ENCODE peak calls at places on chromosome 13, in six cellular contexts. H is tibial artery, J is mucosa of descending colon, N is neural progenitor cell, I is uterus, B is neuronal stem cell. Q is an unnamed sample. For H3K36me3, the result is how much of the 10 kb centered on the place peaks cover.

GRCh38 chr13:67101730-67102467 is 128.2 kb downstream of the PCDH9 start:
- DNase-seq in H (no peak), J (no peak), N (no peak), I (no peak), B (no peak), Q (no peak)

GRCh38 chr13:40271931-40272775 is 394.3 kb downstream of the FOXO1 start:
- DNase-seq in H (peak), J (peak), N (no peak), I (peak), B (no peak), Q (no peak)

GRCh38 chr13:27830010-27830409 is 37.7 kb downstream of the GSX1 start:
- DNase-seq in H (no peak), J (peak), N (peak), I (no peak), B (peak), Q (peak)

GRCh38 chr13:41017744-41018582 is 1.2 kb downstream of the ELF1 start:
- DNase-seq in H (no peak), J (no peak), N (no peak), I (no peak), B (no peak), Q (no peak)

GRCh38 chr13:25067054-25067453 is 28.9 kb upstream of the PABPC3 start:
- DNase-seq in H (no peak), J (no peak), N (peak), I (no peak), B (no peak), Q (no peak)

GRCh38 chr13:24194447-24194846 is 33.9 kb downstream of the SPATA13 start:
- DNase-seq in H (no peak), J (no peak), N (no peak), I (no peak), B (no peak), Q (no peak)

GRCh38 chr13:35256459-35257148 is 219.9 kb downstream of the MAB21L1 start:
- DNase-seq in H (no peak), J (no peak), N (no peak), I (no peak), B (no peak), Q (peak)

GRCh38 chr13:74562381-74562780 is 428.2 kb upstream of the KLF12 start:
- DNase-seq in H (no peak), J (no peak), N (no peak), I (no peak), B (no peak), Q (no peak)

GRCh38 chr13:66137384-66137783 is 1092.8 kb downstream of the PCDH9 start:
- DNase-seq in H (no peak), J (no peak), N (no peak), I (no peak), B (no peak), Q (no peak)

GRCh38 chr13:60448907-60449510 is 52.0 kb downstream of the TDRD3 start:
- DNase-seq in H (no peak), J (peak), N (peak), I (no peak), B (peak), Q (no peak)

GRCh38 chr13:43446126-43446525 is 340.6 kb downstream of the ENOX1 start:
- DNase-seq in H (no peak), J (no peak), N (no peak), I (no peak), B (no peak), Q (no peak)

GRCh38 chr13:25971499-25972145 is 80.2 kb downstream of the SHISA2 start:
- DNase-seq in H (no peak), J (no peak), N (peak), I (no peak), B (no peak), Q (no peak)

GRCh38 chr13:85806553-85807175 is 7.4 kb upstream of the SLITRK6 start:
- DNase-seq in H (no peak), J (no peak), N (peak), I (no peak), B (peak), Q (no peak)

GRCh38 chr13:19658192-19658591 is 24.7 kb downstream of the MPHOSPH8 start:
- DNase-seq in H (no peak), J (no peak), N (no peak), I (no peak), B (no peak), Q (no peak)

GRCh38 chr13:50829226-50829625 is 14.3 kb downstream of the DLEU7 start:
- DNase-seq in H (no peak), J (no peak), N (no peak), I (no peak), B (no peak), Q (no peak)

GRCh38 chr13:48094404-48094780 is 512 bp downstream of the MED4 start:
- DNase-seq in H (no peak), J (no peak), N (peak), I (no peak), B (no peak), Q (no peak)

GRCh38 chr13:95335667-95336066 is 34.4 kb upstream of the ABCC4 start:
- DNase-seq in H (no peak), J (no peak), N (no peak), I (no peak), B (no peak), Q (no peak)

GRCh38 chr13:35787937-35788336 is 311.4 kb upstream of the MAB21L1 start:
- DNase-seq in H (no peak), J (no peak), N (peak), I (no peak), B (no peak), Q (no peak)

GRCh38 chr13:74554581-74555290 is 420.5 kb upstream of the KLF12 start:
- DNase-seq in H (no peak), J (no peak), N (no peak), I (no peak), B (no peak), Q (no peak)

GRCh38 chr13:40434516-40435397 is 231.7 kb downstream of the FOXO1 start:
- DNase-seq in H (no peak), J (no peak), N (no peak), I (no peak), B (no peak), Q (no peak)

GRCh38 chr13:102405499-102406079 is 3.7 kb upstream of the FGF14 start:
- DNase-seq in H (no peak), J (no peak), N (peak), I (no peak), B (peak), Q (no peak)

DNA sequence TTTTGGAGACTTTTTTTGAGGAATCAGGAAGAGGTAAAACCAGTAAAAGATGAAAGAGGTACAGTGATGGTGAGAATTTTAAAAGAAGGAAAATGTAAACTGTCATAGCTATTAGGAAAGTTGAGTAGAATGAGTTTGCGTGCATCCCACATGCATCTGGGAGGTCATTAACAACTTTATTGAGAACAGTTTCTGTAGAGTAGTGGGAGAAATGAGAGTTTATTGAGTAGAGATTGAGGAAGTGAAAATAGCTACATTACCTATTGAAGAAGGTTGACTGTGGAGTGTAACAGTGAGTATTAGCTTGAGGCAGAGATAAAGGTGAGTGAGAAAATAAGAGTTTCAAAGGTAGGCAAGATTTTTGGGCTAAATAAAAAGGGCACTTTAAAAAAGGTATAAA is 38.7 kb downstream of the BRCA2 start:
- DNase-seq in H (no peak), J (no peak), N (no peak), I (no peak), B (no peak), Q (no peak)
- H3K36me3 ChIP-seq in H (under half), J (under half), N (under half), I (under half), B (half or more), Q (under half)

DNA sequence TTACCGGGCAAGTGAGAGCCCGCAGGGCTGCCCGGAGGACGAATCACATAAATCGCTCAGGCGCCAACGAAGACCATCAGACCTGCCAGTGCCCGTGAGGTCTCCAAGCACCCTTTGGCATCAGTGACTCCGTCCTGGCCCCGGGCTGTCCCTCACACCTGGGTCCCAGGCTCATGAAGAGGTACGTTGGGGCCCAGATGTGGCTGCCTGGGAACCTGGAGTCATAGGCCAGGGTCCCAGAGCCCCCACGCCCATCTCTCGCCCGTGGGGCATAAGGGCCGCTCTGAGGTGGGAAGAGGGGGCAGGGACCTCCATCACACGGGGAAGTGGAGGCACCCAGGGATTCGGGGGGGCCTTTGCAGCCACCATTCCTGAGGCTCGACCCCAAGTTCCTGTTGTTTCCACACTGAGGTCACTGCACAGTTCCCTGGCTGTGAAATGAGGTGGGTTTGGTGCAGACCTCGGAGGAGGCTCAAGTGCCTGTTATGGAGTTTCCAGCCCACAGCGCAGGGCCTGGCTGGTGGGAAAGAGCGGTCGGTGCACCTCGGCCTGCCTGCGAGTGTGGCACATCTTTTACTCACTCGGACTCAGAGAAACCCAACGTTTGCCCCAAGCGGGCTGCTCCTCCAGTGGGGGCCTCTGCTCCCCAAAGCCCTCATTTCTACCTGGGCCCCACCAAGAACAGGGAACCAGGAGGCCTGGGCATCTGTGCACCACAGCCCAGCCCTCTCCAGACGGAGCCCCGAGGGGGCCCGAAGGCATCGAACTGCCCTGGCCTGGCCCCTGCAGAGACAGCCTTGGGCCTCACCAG is 35.9 kb upstream of the C13orf46 start:
- DNase-seq in H (no peak), J (no peak), N (no peak), I (no peak), B (no peak), Q (no peak)
- H3K36me3 ChIP-seq in H (half or more), J (under half), N (under half), I (under half), B (half or more), Q (under half)

DNA sequence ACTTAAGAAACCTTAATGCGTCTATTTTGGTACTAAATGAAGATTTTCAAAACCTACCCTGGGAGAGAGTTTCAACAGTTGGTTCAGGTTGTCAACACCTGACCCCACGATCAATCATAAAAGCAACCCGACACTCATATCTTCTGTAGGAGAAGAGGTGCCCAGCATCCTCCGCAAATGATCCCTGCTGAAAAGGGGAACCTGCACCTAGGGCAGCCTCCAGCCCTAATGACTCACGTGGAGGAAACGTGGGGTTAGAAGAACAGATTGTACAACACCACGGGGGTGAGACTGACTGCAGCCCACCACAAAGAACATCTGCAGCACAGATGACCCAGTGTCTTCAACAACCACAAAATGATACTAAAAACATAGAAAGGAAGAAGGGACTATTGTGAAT is 116.3 kb downstream of the RAB20 start:
- DNase-seq in H (no peak), J (no peak), N (no peak), I (no peak), B (no peak), Q (no peak)
- H3K36me3 ChIP-seq in H (half or more), J (under half), N (under half), I (under half), B (half or more), Q (under half)

DNA sequence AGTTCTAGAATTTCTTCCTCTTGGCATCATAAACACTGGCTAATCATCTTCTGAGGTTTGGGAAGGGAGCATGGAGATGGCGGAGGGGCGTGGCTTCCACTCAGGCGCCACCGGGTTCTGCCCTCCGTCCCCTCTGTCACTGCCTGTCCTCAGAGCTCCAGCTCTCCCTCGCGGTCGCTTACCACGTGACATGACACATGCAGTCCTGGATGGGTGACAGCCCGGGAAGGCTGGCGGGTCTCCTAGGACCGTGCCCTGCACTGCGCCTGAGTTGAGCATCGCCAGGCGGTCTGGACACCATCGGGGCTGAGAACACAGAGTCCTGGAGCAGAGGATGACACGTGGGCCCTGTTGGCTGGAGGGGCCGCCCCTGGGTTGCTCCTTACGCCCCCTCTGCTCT is 123.3 kb downstream of the RAB20 start:
- DNase-seq in H (no peak), J (no peak), N (no peak), I (no peak), B (no peak), Q (no peak)
- H3K36me3 ChIP-seq in H (half or more), J (under half), N (under half), I (under half), B (half or more), Q (under half)

GRCh38 chr13:112792511-112792910 is 102.7 kb downstream of the ATP11A start:
- DNase-seq in H (no peak), J (no peak), N (no peak), I (peak), B (no peak), Q (no peak)

GRCh38 chr13:112795277-112795676 is 105.4 kb downstream of the ATP11A start:
- DNase-seq in H (no peak), J (no peak), N (no peak), I (no peak), B (no peak), Q (no peak)

GRCh38 chr13:112791662-112792440 is 102.0 kb downstream of the ATP11A start:
- DNase-seq in H (no peak), J (no peak), N (no peak), I (peak), B (no peak), Q (no peak)

GRCh38 chr13:112796190-112796915 is 106.5 kb downstream of the ATP11A start:
- DNase-seq in H (no peak), J (no peak), N (no peak), I (no peak), B (no peak), Q (no peak)

DNA sequence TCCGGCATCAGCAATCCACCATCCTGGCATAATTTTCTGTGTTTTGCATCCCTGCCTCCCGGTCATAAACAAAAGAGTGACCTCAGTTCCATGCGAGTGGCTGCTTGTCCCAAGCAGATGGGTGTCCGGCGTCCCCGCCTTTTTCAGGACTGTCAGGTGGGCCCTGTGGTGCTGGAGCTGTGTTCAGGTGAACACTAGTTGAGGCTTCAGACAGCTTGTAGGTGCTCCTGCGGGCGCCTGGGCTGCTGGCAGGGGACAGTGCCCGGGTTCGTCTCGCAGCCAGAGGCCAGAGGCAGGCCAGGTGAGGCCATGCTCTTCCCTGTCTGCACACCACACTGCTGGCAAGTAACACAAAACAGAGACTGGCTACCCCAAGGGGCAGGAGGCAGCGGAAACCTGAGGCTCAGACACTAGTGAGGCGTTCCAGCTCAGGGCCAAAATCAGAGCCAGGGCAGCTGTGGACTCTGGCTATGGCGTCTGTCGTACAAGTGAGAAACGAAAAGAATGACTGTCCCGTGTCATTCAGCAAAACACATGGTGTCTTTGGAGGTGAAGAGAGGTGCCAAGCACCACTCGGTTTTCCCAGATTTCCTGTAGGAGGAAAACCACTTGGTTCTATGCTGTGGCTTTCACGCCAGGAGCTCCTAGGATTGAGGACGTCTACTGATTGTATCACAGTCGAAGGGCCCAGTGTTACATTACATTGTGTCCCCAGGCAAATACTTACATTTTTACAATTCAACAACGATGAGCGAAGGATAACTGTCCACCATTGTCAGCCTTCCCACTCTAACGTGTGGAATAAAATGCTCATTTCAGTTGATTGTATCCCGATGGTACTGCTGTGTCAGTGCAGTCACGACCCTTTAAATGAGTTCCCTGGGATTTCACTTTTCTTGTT is 104.0 kb downstream of the ATP11A start:
- DNase-seq in H (no peak), J (no peak), N (no peak), I (peak), B (no peak), Q (no peak)
- H3K36me3 ChIP-seq in H (under half), J (under half), N (under half), I (under half), B (under half), Q (under half)